ENCODE peak calls at places on chromosomes 12 and 14, in six cellular contexts. Q is NCI-H524, U is anterior cingulate cortex, O is NCI-H1694 treated with DMSO at 0.1 percent for 48 hours, V is foreskin fibroblast, T is left kidney. W is an unnamed sample.

GRCh38 chr12:47216150-47216677 is 136.5 kb upstream of the AMIGO2 start:
- DNase-seq in Q (no peak), U (no peak), O (no peak), V (no peak), T (no peak), W (no peak)

GRCh38 chr14:33393895-33394405 is 455.3 kb downstream of the NPAS3 start:
- DNase-seq in Q (no peak), U (no peak), O (no peak), V (no peak), T (no peak), W (no peak)

GRCh38 chr12:8146416-8146771 is 10.4 kb upstream of the ZNF705A start:
- DNase-seq in Q (no peak), U (no peak), O (no peak), V (no peak), T (no peak), W (no peak)

GRCh38 chr12:16224196-16224595 is 53.3 kb downstream of the SLC15A5 start:
- DNase-seq in Q (no peak), U (no peak), O (no peak), V (no peak), T (no peak), W (no peak)

GRCh38 chr12:6333029-6333428 is 8.8 kb downstream of the TNFRSF1A start:
- DNase-seq in Q (no peak), U (no peak), O (no peak), V (no peak), T (no peak), W (no peak)

GRCh38 chr12:28415755-28416154 is 225.5 kb downstream of the CCDC91 start:
- DNase-seq in Q (no peak), U (no peak), O (no peak), V (peak; percentile 43), T (no peak), W (no peak)

GRCh38 chr12:51118706-51119105 is 35.3 kb upstream of the CSRNP2 start:
- DNase-seq in Q (no peak), U (no peak), O (no peak), V (no peak), T (no peak), W (peak; percentile 5)

GRCh38 chr12:102896067-102896466 is 21.0 kb downstream of the PAH start:
- DNase-seq in Q (no peak), U (no peak), O (no peak), V (no peak), T (no peak), W (no peak)

GRCh38 chr14:90383731-90384542 is 12.9 kb upstream of the CALM1 start:
- DNase-seq in Q (peak; percentile 75), U (peak; percentile 65), O (peak; percentile 85), V (peak; percentile 31), T (peak; percentile 84), W (peak; percentile 23)

GRCh38 chr12:107760207-107760816 is 625 bp downstream of the PRDM4 start:
- DNase-seq in Q (no peak), U (no peak), O (no peak), V (no peak), T (peak; percentile 65), W (peak; percentile 26)

GRCh38 chr14:101025656-101026055 is 122.1 kb upstream of the RTL1 start:
- DNase-seq in Q (no peak), U (no peak), O (no peak), V (no peak), T (peak; percentile 90), W (no peak)

GRCh38 chr12:12681061-12681765 is 14.8 kb downstream of the GPR19 start:
- DNase-seq in Q (no peak), U (no peak), O (no peak), V (no peak), T (no peak), W (no peak)

GRCh38 chr12:72872488-72872887 is 600.3 kb downstream of the TRHDE start:
- DNase-seq in Q (no peak), U (no peak), O (no peak), V (no peak), T (peak; percentile 19), W (no peak)

GRCh38 chr12:132282950-132283771 is 46.2 kb downstream of the GALNT9 start:
- DNase-seq in Q (no peak), U (no peak), O (no peak), V (no peak), T (peak; percentile 93), W (no peak)

GRCh38 chr14:35355981-35356839 is 48.3 kb downstream of the NFKBIA start:
- DNase-seq in Q (no peak), U (no peak), O (no peak), V (no peak), T (no peak), W (no peak)

GRCh38 chr12:4496145-4496838 is 42.4 kb upstream of the RAD51AP1 start:
- DNase-seq in Q (no peak), U (no peak), O (no peak), V (no peak), T (no peak), W (no peak)

GRCh38 chr14:20454359-20454644 is 310 bp downstream of the OSGEP start:
- DNase-seq in Q (peak; percentile 87), U (no peak), O (peak; percentile 90), V (no peak), T (peak; percentile 94), W (no peak)

GRCh38 chr14:76765461-76765931 is 4.2 kb downstream of the VASH1 start:
- DNase-seq in Q (no peak), U (no peak), O (no peak), V (no peak), T (no peak), W (no peak)

GRCh38 chr14:106094654-106095189 is 568.3 kb downstream of the TMEM121 start:
- DNase-seq in Q (no peak), U (no peak), O (peak; percentile 40), V (no peak), T (no peak), W (peak; percentile 18)